ENCODE peak calls at places on chromosomes 11 and 22, in eight cellular contexts. One of them, this sample, is unnamed.

GRCh38 chr11:102293873-102294601 is 23.2 kb upstream of the BIRC3 start:
- DNase-seq in H1: no peak
- DNase-seq in PC-3: peak; percentile 80
- DNase-seq in neural progenitor cell: peak; percentile 41
- DNase-seq in GM23338: peak; percentile 65
- DNase-seq in OCI-LY7: peak; percentile 86
- DNase-seq in GM23248: peak; percentile 79
- DNase-seq in MM.1S: peak; percentile 83
- DNase-seq in this sample: peak; percentile 50

GRCh38 chr22:50674606-50675552 is 2.3 kb downstream of the SHANK3 start:
- DNase-seq in H1: peak; percentile 57
- DNase-seq in PC-3: peak; percentile 73
- DNase-seq in neural progenitor cell: peak; percentile 86
- DNase-seq in GM23338: peak; percentile 94
- DNase-seq in OCI-LY7: no peak
- DNase-seq in GM23248: peak; percentile 44
- DNase-seq in MM.1S: no peak
- DNase-seq in this sample: peak; percentile 82

GRCh38 chr22:23823331-23823791 is 15.4 kb downstream of the DERL3 start:
- DNase-seq in H1: no peak
- DNase-seq in PC-3: no peak
- DNase-seq in neural progenitor cell: no peak
- DNase-seq in GM23338: no peak
- DNase-seq in OCI-LY7: no peak
- DNase-seq in GM23248: no peak
- DNase-seq in MM.1S: no peak
- DNase-seq in this sample: peak; percentile 48

GRCh38 chr11:68038718-68039525 is at the start of gene TCIRG1:
- DNase-seq in H1: peak; percentile 47
- DNase-seq in PC-3: peak; percentile 89
- DNase-seq in neural progenitor cell: peak; percentile 78
- DNase-seq in GM23338: peak; percentile 83
- DNase-seq in OCI-LY7: peak; percentile 77
- DNase-seq in GM23248: peak; percentile 88
- DNase-seq in MM.1S: peak; percentile 82
- DNase-seq in this sample: peak; percentile 59

GRCh38 chr11:95279921-95280861 is 49.2 kb upstream of the SESN3 start:
- DNase-seq in H1: peak; percentile 43
- DNase-seq in PC-3: peak; percentile 26
- DNase-seq in neural progenitor cell: no peak
- DNase-seq in GM23338: peak; percentile 62
- DNase-seq in OCI-LY7: peak; percentile 8
- DNase-seq in GM23248: peak; percentile 27
- DNase-seq in MM.1S: no peak
- DNase-seq in this sample: peak; percentile 75

GRCh38 chr11:24286238-24286637 is 210.6 kb upstream of the LUZP2 start:
- DNase-seq in H1: no peak
- DNase-seq in PC-3: no peak
- DNase-seq in neural progenitor cell: no peak
- DNase-seq in GM23338: no peak
- DNase-seq in OCI-LY7: no peak
- DNase-seq in GM23248: no peak
- DNase-seq in MM.1S: no peak
- DNase-seq in this sample: no peak

GRCh38 chr11:11446967-11447366 is 93.9 kb upstream of the CSNK2A3 start:
- DNase-seq in H1: no peak
- DNase-seq in PC-3: no peak
- DNase-seq in neural progenitor cell: no peak
- DNase-seq in GM23338: no peak
- DNase-seq in OCI-LY7: no peak
- DNase-seq in GM23248: no peak
- DNase-seq in MM.1S: no peak
- DNase-seq in this sample: no peak

GRCh38 chr11:110883266-110883665 is 171.0 kb upstream of the ARHGAP20 start:
- DNase-seq in H1: no peak
- DNase-seq in PC-3: no peak
- DNase-seq in neural progenitor cell: peak; percentile 18
- DNase-seq in GM23338: no peak
- DNase-seq in OCI-LY7: no peak
- DNase-seq in GM23248: peak; percentile 75
- DNase-seq in MM.1S: no peak
- DNase-seq in this sample: no peak

GRCh38 chr22:19738664-19739447 is 15.5 kb downstream of the GP1BB start:
- DNase-seq in H1: no peak
- DNase-seq in PC-3: no peak
- DNase-seq in neural progenitor cell: no peak
- DNase-seq in GM23338: no peak
- DNase-seq in OCI-LY7: no peak
- DNase-seq in GM23248: no peak
- DNase-seq in MM.1S: no peak
- DNase-seq in this sample: no peak

GRCh38 chr11:82756765-82757650 is 23.3 kb upstream of the FAM181B start:
- DNase-seq in H1: no peak
- DNase-seq in PC-3: no peak
- DNase-seq in neural progenitor cell: no peak
- DNase-seq in GM23338: no peak
- DNase-seq in OCI-LY7: peak; percentile 3
- DNase-seq in GM23248: no peak
- DNase-seq in MM.1S: peak; percentile 42
- DNase-seq in this sample: no peak

GRCh38 chr11:44983786-44984185 is 33.1 kb upstream of the TP53I11 start:
- DNase-seq in H1: no peak
- DNase-seq in PC-3: no peak
- DNase-seq in neural progenitor cell: no peak
- DNase-seq in GM23338: no peak
- DNase-seq in OCI-LY7: no peak
- DNase-seq in GM23248: no peak
- DNase-seq in MM.1S: no peak
- DNase-seq in this sample: no peak

GRCh38 chr11:65492387-65492636 is 6.5 kb upstream of the MALAT1 start:
- DNase-seq in H1: no peak
- DNase-seq in PC-3: no peak
- DNase-seq in neural progenitor cell: no peak
- DNase-seq in GM23338: no peak
- DNase-seq in OCI-LY7: no peak
- DNase-seq in GM23248: no peak
- DNase-seq in MM.1S: no peak
- DNase-seq in this sample: no peak

GRCh38 chr11:65492637-65493366 is 6.0 kb upstream of the MALAT1 start:
- DNase-seq in H1: no peak
- DNase-seq in PC-3: no peak
- DNase-seq in neural progenitor cell: no peak
- DNase-seq in GM23338: peak; percentile 20
- DNase-seq in OCI-LY7: peak; percentile 57
- DNase-seq in GM23248: peak; percentile 95
- DNase-seq in MM.1S: no peak
- DNase-seq in this sample: peak; percentile 82

GRCh38 chr11:65491614-65492386 is 7.0 kb upstream of the MALAT1 start:
- DNase-seq in H1: no peak
- DNase-seq in PC-3: peak; percentile 94
- DNase-seq in neural progenitor cell: peak; percentile 86
- DNase-seq in GM23338: peak; percentile 79
- DNase-seq in OCI-LY7: peak; percentile 64
- DNase-seq in GM23248: peak; percentile 96
- DNase-seq in MM.1S: no peak
- DNase-seq in this sample: peak; percentile 88

GRCh38 chr11:65491163-65491465 is 7.7 kb upstream of the MALAT1 start:
- DNase-seq in H1: no peak
- DNase-seq in PC-3: no peak
- DNase-seq in neural progenitor cell: no peak
- DNase-seq in GM23338: no peak
- DNase-seq in OCI-LY7: no peak
- DNase-seq in GM23248: peak; percentile 34
- DNase-seq in MM.1S: no peak
- DNase-seq in this sample: no peak

DNA sequence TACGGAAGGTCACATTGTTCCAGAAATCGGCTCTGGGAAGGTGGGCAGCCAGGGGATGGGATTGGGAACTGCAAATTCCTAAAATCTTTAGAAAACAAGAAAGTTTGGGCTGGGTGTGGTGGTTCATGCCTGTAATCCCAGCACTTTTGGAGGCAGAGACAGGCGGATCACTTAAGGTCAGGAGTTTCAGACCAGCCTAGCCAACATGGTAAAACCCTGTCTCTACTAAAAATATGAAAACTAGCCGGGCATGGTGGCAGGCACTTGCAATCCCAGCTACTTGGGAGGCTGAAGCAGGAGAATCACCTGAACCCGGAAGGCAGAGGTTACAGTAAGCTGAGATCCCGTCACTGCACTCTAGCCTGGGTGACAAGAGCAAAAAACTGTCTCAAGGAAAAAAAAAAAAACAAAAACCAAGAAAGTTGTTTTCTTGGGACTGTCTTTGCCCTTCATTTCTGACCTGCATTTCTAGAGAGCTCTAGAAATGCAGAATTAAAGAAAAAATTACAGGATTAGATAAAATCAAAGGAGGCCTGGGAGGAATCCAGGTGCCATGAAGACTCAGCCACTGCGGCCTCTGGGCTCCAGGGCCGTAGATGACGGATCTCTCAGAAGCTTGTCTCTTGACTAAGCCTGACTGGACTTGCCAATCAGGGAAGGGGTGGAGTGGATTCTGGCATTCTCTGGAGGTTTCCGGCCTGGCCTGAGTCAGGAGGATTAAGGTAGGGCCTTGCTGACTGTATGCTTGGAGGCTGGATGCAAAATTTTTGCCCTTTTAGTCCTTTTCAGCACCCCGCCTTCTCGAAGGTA is 5.3 kb upstream of the MALAT1 start:
- DNase-seq in H1: no peak
- DNase-seq in PC-3: peak; percentile 99
- DNase-seq in neural progenitor cell: peak; percentile 78
- DNase-seq in GM23338: peak; percentile 18
- DNase-seq in OCI-LY7: no peak
- DNase-seq in GM23248: peak; percentile 99
- DNase-seq in MM.1S: no peak
- DNase-seq in this sample: peak; percentile 99
- H2AFZ ChIP-seq in H1: no peak overlapping the region
- H2AFZ ChIP-seq in PC-3: no peak overlapping the region
- H2AFZ ChIP-seq in neural progenitor cell: no peak overlapping the region
- H2AFZ ChIP-seq in GM23338: peak overlapping the region; percentile 49
- H2AFZ ChIP-seq in OCI-LY7: peak overlapping the region; percentile 70
- H2AFZ ChIP-seq in GM23248: no peak overlapping the region
- H2AFZ ChIP-seq in MM.1S: no peak overlapping the region
- H2AFZ ChIP-seq in this sample: no peak overlapping the region

DNA sequence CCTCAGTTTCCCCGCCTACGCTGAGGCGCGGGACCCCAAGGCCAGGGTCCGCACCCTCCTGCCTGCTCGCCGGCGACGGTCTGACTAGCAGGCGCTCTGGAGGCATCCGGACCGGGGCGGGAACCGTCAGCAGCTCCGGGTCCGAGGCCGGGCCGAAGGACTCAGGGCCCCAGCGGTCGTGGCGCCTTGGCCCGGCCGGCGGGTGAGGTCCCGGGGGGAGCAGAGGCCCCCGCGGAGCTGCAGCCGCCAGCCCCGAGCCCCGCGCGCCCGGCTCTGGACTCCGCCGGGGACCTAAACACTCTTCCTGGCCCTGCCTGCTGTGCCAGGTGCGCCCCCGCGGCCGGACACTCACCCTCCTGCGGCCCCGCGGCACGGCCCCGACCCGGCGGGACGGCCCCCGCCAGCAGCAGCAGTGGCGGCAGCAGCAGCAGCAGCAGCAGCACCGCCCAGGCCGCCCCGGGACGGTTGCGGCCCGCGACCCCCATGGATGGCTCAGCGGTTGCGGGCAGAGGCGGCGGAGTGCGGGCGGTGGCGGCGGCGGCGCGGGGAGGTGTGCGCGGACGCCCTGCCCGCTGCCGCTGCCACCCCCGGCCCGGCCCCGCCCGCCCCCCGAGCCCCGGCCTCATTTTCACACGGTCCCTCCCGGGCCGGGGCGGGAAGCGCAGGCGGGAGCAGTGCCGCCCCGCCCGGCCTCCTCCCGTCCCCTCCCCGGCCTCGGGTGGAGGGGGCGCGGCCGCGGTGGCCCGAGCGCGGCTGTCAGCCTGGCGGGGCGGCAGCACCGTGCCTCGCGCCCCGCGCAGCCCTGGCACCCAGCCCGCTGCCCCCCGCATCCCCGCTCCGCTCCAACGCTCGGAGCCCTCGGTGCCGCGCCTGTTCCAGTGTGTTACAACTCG is at the start of gene SCUBE2:
- DNase-seq in H1: no peak
- DNase-seq in PC-3: no peak
- DNase-seq in neural progenitor cell: peak; percentile 68
- DNase-seq in GM23338: peak; percentile 55
- DNase-seq in OCI-LY7: no peak
- DNase-seq in GM23248: peak; percentile 48
- DNase-seq in MM.1S: no peak
- DNase-seq in this sample: no peak
- H2AFZ ChIP-seq in H1: peak within 1 kb of the TSS; percentile 58
- H2AFZ ChIP-seq in PC-3: peak within 1 kb of the TSS; percentile 29
- H2AFZ ChIP-seq in neural progenitor cell: peak within 1 kb of the TSS; percentile 82
- H2AFZ ChIP-seq in GM23338: peak within 1 kb of the TSS; percentile 93
- H2AFZ ChIP-seq in OCI-LY7: no peak within 1 kb of the TSS
- H2AFZ ChIP-seq in GM23248: peak within 1 kb of the TSS; percentile 73
- H2AFZ ChIP-seq in MM.1S: no peak within 1 kb of the TSS
- H2AFZ ChIP-seq in this sample: peak within 1 kb of the TSS; percentile 81

DNA sequence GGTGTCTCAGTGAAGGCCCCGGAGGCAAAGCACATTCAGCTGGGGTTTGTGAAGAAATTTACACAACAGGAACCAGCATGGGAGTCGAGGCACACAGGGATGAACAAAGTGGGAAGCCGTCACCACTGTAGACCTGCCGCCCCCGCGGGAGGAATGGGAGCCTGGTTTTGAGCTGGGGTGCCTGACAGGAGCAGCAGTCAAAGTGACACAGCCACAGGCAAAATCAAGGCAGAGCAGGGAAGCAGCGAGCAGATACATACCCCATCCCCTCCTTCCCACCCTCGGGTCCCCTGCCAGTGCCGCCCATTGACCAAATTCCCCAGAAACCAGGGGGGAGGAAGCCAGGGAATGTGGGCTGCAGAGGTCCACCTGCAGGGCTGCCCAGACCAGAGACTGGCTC is 20.8 kb downstream of the P2RX3 start:
- DNase-seq in H1: no peak
- DNase-seq in PC-3: no peak
- DNase-seq in neural progenitor cell: no peak
- DNase-seq in GM23338: no peak
- DNase-seq in OCI-LY7: no peak
- DNase-seq in GM23248: no peak
- DNase-seq in MM.1S: no peak
- DNase-seq in this sample: no peak
- H2AFZ ChIP-seq in H1: no peak overlapping the region
- H2AFZ ChIP-seq in PC-3: no peak overlapping the region
- H2AFZ ChIP-seq in neural progenitor cell: peak overlapping the region; percentile 42
- H2AFZ ChIP-seq in GM23338: no peak overlapping the region
- H2AFZ ChIP-seq in OCI-LY7: no peak overlapping the region
- H2AFZ ChIP-seq in GM23248: no peak overlapping the region
- H2AFZ ChIP-seq in MM.1S: no peak overlapping the region
- H2AFZ ChIP-seq in this sample: no peak overlapping the region

GRCh38 chr11:124402326-124402922 is 3.6 kb upstream of the OR8B3 start:
- DNase-seq in H1: peak; percentile 31
- DNase-seq in PC-3: peak; percentile 95
- DNase-seq in neural progenitor cell: peak; percentile 62
- DNase-seq in GM23338: peak; percentile 84
- DNase-seq in OCI-LY7: peak; percentile 65
- DNase-seq in GM23248: peak; percentile 93
- DNase-seq in MM.1S: peak; percentile 64
- DNase-seq in this sample: peak; percentile 64

GRCh38 chr11:124409906-124410305 is 11.1 kb upstream of the OR8B3 start:
- DNase-seq in H1: no peak
- DNase-seq in PC-3: no peak
- DNase-seq in neural progenitor cell: no peak
- DNase-seq in GM23338: no peak
- DNase-seq in OCI-LY7: no peak
- DNase-seq in GM23248: no peak
- DNase-seq in MM.1S: no peak
- DNase-seq in this sample: no peak

GRCh38 chr11:124405611-124406010 is 6.8 kb upstream of the OR8B3 start:
- DNase-seq in H1: no peak
- DNase-seq in PC-3: no peak
- DNase-seq in neural progenitor cell: no peak
- DNase-seq in GM23338: no peak
- DNase-seq in OCI-LY7: no peak
- DNase-seq in GM23248: peak; percentile 13
- DNase-seq in MM.1S: no peak
- DNase-seq in this sample: no peak
- H2AFZ ChIP-seq in H1: no peak overlapping the region
- H2AFZ ChIP-seq in PC-3: no peak overlapping the region
- H2AFZ ChIP-seq in neural progenitor cell: no peak overlapping the region
- H2AFZ ChIP-seq in GM23338: no peak overlapping the region
- H2AFZ ChIP-seq in OCI-LY7: no peak overlapping the region
- H2AFZ ChIP-seq in GM23248: no peak overlapping the region
- H2AFZ ChIP-seq in MM.1S: no peak overlapping the region
- H2AFZ ChIP-seq in this sample: no peak overlapping the region